ENCODE peak calls at places on chromosomes 11 and 22, in eight cellular contexts. M is T-cell; D is NCI-H460; I is stimulated activated CD4-positive, alpha-beta T cell treated with anti-CD3 and anti-CD28 coated beads, Interleukin-4, amount 100 ng/mL, for 1 hour; Y is naive thymus-derived CD8-positive, alpha-beta T cell; J is activated CD8-positive, alpha-beta memory T cell treated with anti-CD3 and anti-CD28 coated beads, Interleukin-2, amount 50 U/mL, for 4 hours; L is T1000; P is stimulated activated naive CD8-positive, alpha-beta T cell treated with anti-CD3 and anti-CD28 coated beads, Interleukin-15, Interleukin-2, amounts not matched to agents 100 U/mL and 50 U/mL, for 24 hours. K is an unnamed sample.

GRCh38 chr11:124762077-124762623 is at the start of gene ESAM:
- DNase-seq in L (no peak), J (peak), M (peak), I (peak), D (no peak), P (peak), Y (peak), K (peak)

GRCh38 chr11:9562716-9563115 is 10.8 kb upstream of the WEE1 start:
- DNase-seq in J (no peak), Y (no peak), I (no peak), P (no peak), D (no peak), M (no peak), L (no peak), K (no peak)

GRCh38 chr11:114082767-114083181 is 23.3 kb downstream of the ZBTB16 start:
- DNase-seq in J (no peak), L (no peak), M (no peak), I (no peak), D (no peak), Y (no peak), P (no peak), K (no peak)

GRCh38 chr22:37358917-37359316 is 68.4 kb downstream of the ELFN2 start:
- DNase-seq in Y (no peak), M (no peak), I (no peak), L (no peak), P (no peak), J (no peak), D (no peak), K (no peak)

GRCh38 chr11:65522640-65523322 is 2.1 kb upstream of the SCYL1 start:
- DNase-seq in Y (no peak), I (no peak), D (no peak), J (no peak), P (no peak), M (no peak), L (no peak), K (no peak)

GRCh38 chr11:57288771-57289579 is 35.8 kb downstream of the TNKS1BP1 start:
- DNase-seq in L (no peak), J (no peak), D (no peak), Y (no peak), I (no peak), M (no peak), P (no peak), K (peak)

GRCh38 chr22:35312198-35313059 is 12.7 kb downstream of the TOM1 start:
- DNase-seq in L (no peak), I (no peak), J (no peak), Y (no peak), M (no peak), P (no peak), D (no peak), K (no peak)

GRCh38 chr11:88421530-88421929 is 84.0 kb upstream of the CTSC start:
- DNase-seq in L (no peak), J (peak), Y (no peak), I (peak), D (no peak), M (no peak), P (peak), K (no peak)

GRCh38 chr22:49690454-49690853 is 137.2 kb downstream of the BRD1 start:
- DNase-seq in J (no peak), P (no peak), D (no peak), I (no peak), Y (no peak), L (no peak), M (no peak), K (no peak)

GRCh38 chr11:20112291-20113146 is 47.8 kb downstream of the DBX1 start:
- DNase-seq in J (no peak), L (peak), Y (no peak), M (no peak), P (peak), D (peak), I (no peak), K (no peak)

GRCh38 chr22:33328789-33329296 is 270.7 kb upstream of the SYN3 start:
- DNase-seq in Y (no peak), M (no peak), J (no peak), I (no peak), P (no peak), D (no peak), L (peak), K (no peak)

GRCh38 chr11:93903989-93904388 is 53.6 kb upstream of the VSTM5 start:
- DNase-seq in M (no peak), D (no peak), L (no peak), P (no peak), J (no peak), Y (no peak), I (no peak), K (no peak)

GRCh38 chr11:36540998-36541397 is 26.8 kb upstream of the RAG1 start:
- DNase-seq in M (no peak), I (no peak), P (peak), L (no peak), D (peak), Y (no peak), J (no peak), K (peak)

GRCh38 chr11:134763030-134763388 is 351.0 kb upstream of the B3GAT1 start:
- DNase-seq in M (no peak), Y (no peak), J (no peak), I (no peak), P (no peak), L (no peak), D (no peak), K (no peak)

GRCh38 chr11:71176812-71177211 is 75.6 kb downstream of the SHANK2 start:
- DNase-seq in I (no peak), M (no peak), Y (no peak), L (no peak), P (no peak), J (no peak), D (no peak), K (no peak)

GRCh38 chr22:20000246-20001081 is 16.2 kb downstream of the ARVCF start:
- DNase-seq in J (no peak), I (no peak), D (no peak), Y (no peak), M (no peak), L (no peak), P (no peak), K (no peak)

GRCh38 chr11:70828498-70829159 is 423.7 kb downstream of the SHANK2 start:
- DNase-seq in D (no peak), P (no peak), Y (no peak), I (no peak), J (no peak), M (no peak), L (no peak), K (no peak)

GRCh38 chr22:44924724-44925123 is 85.1 kb downstream of the PHF21B start:
- DNase-seq in D (no peak), J (no peak), L (no peak), P (no peak), Y (no peak), I (no peak), M (no peak), K (no peak)

GRCh38 chr22:47397673-47398072 is 635.2 kb downstream of the TBC1D22A start:
- DNase-seq in M (no peak), I (no peak), D (no peak), J (no peak), Y (no peak), L (no peak), P (no peak), K (no peak)

GRCh38 chr22:19902245-19902699 is 39.3 kb upstream of the COMT start:
- DNase-seq in L (no peak), J (no peak), P (no peak), I (no peak), Y (no peak), D (no peak), M (no peak), K (no peak)

GRCh38 chr11:88603499-88603898 is 266.0 kb upstream of the CTSC start:
- DNase-seq in Y (no peak), L (no peak), D (no peak), I (no peak), M (no peak), P (no peak), J (no peak), K (no peak)

GRCh38 chr11:35085766-35086165 is 53.2 kb upstream of the CD44 start:
- DNase-seq in Y (no peak), D (no peak), M (no peak), J (no peak), L (no peak), I (no peak), P (no peak), K (no peak)

GRCh38 chr11:736431-736830 is 10.8 kb upstream of the TALDO1 start:
- DNase-seq in M (no peak), J (no peak), I (no peak), P (no peak), Y (no peak), D (no peak), L (no peak), K (no peak)

GRCh38 chr22:37556750-37557149 is 3.5 kb upstream of the CDC42EP1 start:
- DNase-seq in P (no peak), J (no peak), Y (no peak), L (no peak), I (no peak), M (no peak), D (no peak), K (no peak)

GRCh38 chr11:111500481-111500880 is 11.7 kb downstream of the BTG4 start:
- DNase-seq in Y (no peak), J (no peak), I (no peak), M (no peak), D (no peak), P (no peak), L (no peak), K (no peak)

GRCh38 chr11:2943711-2944118 is 14.5 kb upstream of the PHLDA2 start:
- DNase-seq in I (peak), P (no peak), M (no peak), L (no peak), D (no peak), J (no peak), Y (no peak), K (no peak)

GRCh38 chr11:32374261-32374711 is 61.1 kb downstream of the WT1 start:
- DNase-seq in M (no peak), J (no peak), L (no peak), D (peak), P (peak), I (peak), Y (no peak), K (peak)

GRCh38 chr11:62044639-62045121 is 77.2 kb upstream of the FTH1 start:
- DNase-seq in D (no peak), M (no peak), Y (no peak), P (no peak), J (no peak), L (no peak), I (no peak), K (no peak)

GRCh38 chr22:22618448-22618847 is 26.0 kb upstream of the GGTLC2 start:
- DNase-seq in L (no peak), M (no peak), Y (no peak), P (no peak), J (no peak), I (no peak), D (no peak), K (no peak)

K was measured in endothelial cell.